ENCODE peak calls at places on chromosomes 1 and 21, in six cellular contexts. E, D, V, Z, B and G are unnamed samples.

GRCh38 chr1:29895201-29895600 is 658.9 kb downstream of the PTPRU start:
- DNase-seq in B (no peak), Z (no peak), E (no peak), D (no peak), V (no peak), G (no peak)

GRCh38 chr1:246679211-246680177 is 44.7 kb upstream of the SCCPDH start:
- DNase-seq in B (no peak), V (no peak), Z (no peak), E (no peak), D (no peak), G (no peak)

GRCh38 chr1:200558866-200559459 is 61.6 kb downstream of the KIF14 start:
- DNase-seq in V (no peak), E (no peak), B (peak; percentile 29), D (peak; percentile 57), Z (peak; percentile 51), G (peak; percentile 44)

GRCh38 chr1:77230051-77230450 is 10.8 kb upstream of the PIGK start:
- DNase-seq in E (no peak), V (no peak), D (no peak), B (no peak), Z (no peak), G (no peak)

GRCh38 chr1:161827786-161828185 is 61.7 kb downstream of the ATF6 start:
- DNase-seq in Z (no peak), E (no peak), D (no peak), V (no peak), B (no peak), G (no peak)

GRCh38 chr21:25956993-25957714 is 213.4 kb downstream of the APP start:
- DNase-seq in E (no peak), B (no peak), Z (no peak), V (no peak), D (no peak), G (no peak)

GRCh38 chr1:60274422-60275419 is 201.2 kb upstream of the C1orf87 start:
- DNase-seq in D (no peak), Z (no peak), V (no peak), B (no peak), E (no peak), G (no peak)

GRCh38 chr1:84301759-84302380 is 362 bp downstream of the SAMD13 start:
- DNase-seq in Z (no peak), E (no peak), V (no peak), D (no peak), B (no peak), G (no peak)

GRCh38 chr1:29703596-29703995 is 467.3 kb downstream of the PTPRU start:
- DNase-seq in V (peak; percentile 61), B (no peak), Z (no peak), E (no peak), D (peak; percentile 36), G (no peak)

GRCh38 chr1:204408074-204408507 is 3.5 kb downstream of the PPP1R15B start:
- DNase-seq in E (no peak), V (peak; percentile 41), Z (no peak), B (no peak), D (peak; percentile 78), G (no peak)

GRCh38 chr1:117605164-117605810 is 561 bp upstream of the TENT5C start:
- DNase-seq in V (no peak), E (no peak), B (peak; percentile 5), D (peak; percentile 52), Z (no peak), G (peak; percentile 16)

GRCh38 chr1:81682490-81682889 is 118.2 kb upstream of the ADGRL2 start:
- DNase-seq in E (no peak), D (no peak), Z (no peak), B (no peak), V (no peak), G (peak; percentile 57)

GRCh38 chr1:197976368-197976767 is 59.2 kb downstream of the LHX9 start:
- DNase-seq in Z (no peak), V (no peak), B (no peak), D (no peak), E (no peak), G (no peak)

GRCh38 chr1:209583408-209583807 is at the start of gene CAMK1G:
- DNase-seq in B (no peak), Z (no peak), D (no peak), E (no peak), V (peak; percentile 62), G (peak; percentile 63)

GRCh38 chr1:65866439-65866838 is 73.7 kb downstream of the PDE4B start:
- DNase-seq in D (no peak), Z (no peak), B (no peak), E (no peak), V (no peak), G (no peak)

GRCh38 chr1:77350012-77350411 is 68.2 kb downstream of the AK5 start:
- DNase-seq in Z (no peak), D (peak; percentile 66), B (no peak), E (no peak), V (no peak), G (no peak)

GRCh38 chr1:84298336-84298687 is 3.2 kb upstream of the SAMD13 start:
- DNase-seq in Z (no peak), D (peak; percentile 76), E (no peak), B (no peak), V (peak; percentile 77), G (no peak)

GRCh38 chr1:55828031-55828430 is 612.9 kb upstream of the USP24 start:
- DNase-seq in B (no peak), Z (no peak), V (no peak), D (no peak), E (no peak), G (no peak)

GRCh38 chr1:11187458-11187857 is 1.7 kb upstream of the ANGPTL7 start:
- DNase-seq in D (no peak), V (no peak), Z (no peak), E (no peak), B (no peak), G (no peak)

GRCh38 chr21:24729568-24729967 is 877.7 kb downstream of the MRPL39 start:
- DNase-seq in B (no peak), E (no peak), D (no peak), V (no peak), Z (no peak), G (no peak)

GRCh38 chr1:171590022-171590421 is 32.0 kb upstream of the MYOCOS start:
- DNase-seq in D (no peak), B (no peak), V (no peak), Z (no peak), E (no peak), G (no peak)

GRCh38 chr1:56686171-56686570 is 41.1 kb downstream of the PRKAA2 start:
- DNase-seq in B (no peak), V (no peak), D (no peak), Z (no peak), E (no peak), G (no peak)

GRCh38 chr1:24827737-24828136 is 82.5 kb downstream of the CLIC4 start:
- DNase-seq in Z (no peak), D (no peak), V (no peak), E (no peak), B (no peak), G (no peak)

GRCh38 chr1:24826510-24826909 is 81.3 kb downstream of the CLIC4 start:
- DNase-seq in E (no peak), B (no peak), D (no peak), Z (no peak), V (no peak), G (no peak)

GRCh38 chr1:24825174-24825573 is 79.9 kb downstream of the CLIC4 start:
- DNase-seq in V (no peak), E (no peak), Z (no peak), B (peak; percentile 32), D (no peak), G (no peak)

GRCh38 chr1:24828183-24828886 is 83.1 kb downstream of the CLIC4 start:
- DNase-seq in B (no peak), Z (no peak), V (no peak), D (no peak), E (no peak), G (no peak)

DNA sequence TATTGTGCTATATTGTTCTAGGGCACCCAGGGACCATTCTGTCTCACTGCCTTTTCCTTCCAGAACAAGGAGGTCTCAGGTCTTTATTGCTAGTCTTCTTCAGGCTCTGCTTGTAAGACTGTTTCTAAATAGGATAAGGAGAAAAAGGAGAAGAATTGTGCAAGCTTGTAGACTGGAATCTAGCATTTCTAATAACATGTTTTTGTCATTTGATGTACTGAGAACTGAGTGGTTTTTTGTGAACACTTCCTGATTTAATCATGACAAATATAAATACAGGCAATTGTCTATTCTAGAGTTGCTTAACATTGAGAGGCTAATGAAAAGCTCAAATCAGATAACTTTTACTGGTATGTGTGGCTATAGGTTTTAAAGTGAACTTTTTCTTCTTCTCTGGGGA is 77.6 kb downstream of the CLIC4 start:
- DNase-seq in E (no peak), V (no peak), D (no peak), B (no peak), Z (no peak), G (no peak)
- H3K36me3 ChIP-seq in E (peaks cover 5% of the 10 kb centered on the region), V (no peaks in the 10 kb centered on the region), D (peaks cover 5% of the 10 kb centered on the region), B (peaks cover 26% of the 10 kb centered on the region), Z (no peaks in the 10 kb centered on the region), G (peaks cover 21% of the 10 kb centered on the region)

DNA sequence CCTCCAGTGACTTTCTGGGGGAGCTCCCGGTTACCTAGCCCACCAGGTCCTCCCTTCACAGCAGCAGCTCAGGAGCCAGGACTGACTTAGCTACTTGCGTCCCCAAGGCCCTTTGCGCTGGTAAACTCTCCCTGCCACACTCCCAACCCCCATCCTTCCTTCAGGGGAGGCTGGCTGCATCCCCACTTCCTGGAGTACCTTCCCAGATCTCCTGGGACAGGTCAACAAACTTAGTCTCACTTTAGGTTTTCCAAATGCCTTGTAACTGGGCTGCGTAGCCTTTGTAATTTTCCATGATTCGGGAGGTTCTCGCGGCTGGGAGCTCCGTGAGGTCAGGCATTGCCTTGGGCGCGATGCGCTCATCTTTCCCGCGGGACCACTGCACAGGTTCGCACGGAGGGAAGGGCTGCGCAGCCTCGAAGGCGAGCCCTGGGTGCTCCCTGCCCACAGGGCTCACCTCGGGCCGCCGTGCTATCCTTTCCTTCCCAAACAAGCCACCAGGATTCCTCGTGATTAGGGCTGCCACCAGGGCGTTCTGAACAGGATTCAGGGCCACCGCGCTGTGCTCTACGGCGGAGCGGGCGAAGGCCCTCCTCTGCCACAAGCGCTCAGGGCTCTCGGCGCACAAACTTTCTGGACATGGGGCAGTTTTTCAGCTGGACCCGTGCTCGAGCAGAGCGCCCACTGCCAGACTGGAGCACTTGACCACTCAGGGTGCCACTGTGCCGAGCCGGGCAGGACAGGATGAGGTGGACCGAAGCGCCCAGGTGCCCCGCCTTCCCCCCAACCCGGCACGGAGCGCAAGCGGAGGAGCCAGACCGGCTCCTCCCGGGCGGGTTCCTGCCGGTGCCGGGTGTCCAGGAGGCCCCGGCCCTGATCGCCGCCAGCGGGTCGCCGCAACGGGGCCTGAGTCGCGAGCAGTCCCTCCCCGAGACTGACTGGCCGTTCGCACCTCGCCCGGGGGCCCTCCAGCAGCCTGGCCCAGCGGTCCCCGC is 1.1 kb downstream of the TMPRSS2 start:
- DNase-seq in Z (no peak), V (peak; percentile 77), D (no peak), B (no peak), E (no peak), G (no peak)
- TF ChIP-seq ZNF274 in Z (no peak), V (no peak), D (no peak), B (no peak), E (no peak), G (no peak)

DNA sequence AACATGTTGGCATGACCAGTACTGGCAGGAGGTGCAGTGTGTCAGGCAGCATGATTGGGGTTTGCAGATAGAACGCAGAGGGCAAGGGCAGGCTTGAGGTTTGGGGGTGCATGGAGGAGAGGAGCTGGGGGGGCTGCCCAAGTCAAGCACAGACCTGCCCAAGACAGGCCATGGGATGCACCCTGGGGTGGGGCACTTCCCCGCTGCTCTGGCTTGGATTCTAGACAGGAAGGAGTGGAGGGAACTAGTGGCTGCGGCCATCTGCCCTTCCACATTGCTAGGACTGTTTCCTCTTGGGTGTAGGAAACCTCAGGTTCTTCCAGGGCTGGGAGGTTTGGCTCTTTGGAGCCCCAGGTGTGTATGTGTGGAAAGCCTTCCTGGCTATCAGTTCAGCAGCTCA is 3.0 kb downstream of the PDXK start:
- DNase-seq in E (no peak), B (no peak), V (no peak), D (no peak), Z (no peak), G (no peak)
- H3K4me1 ChIP-seq in E (peaks cover 58% of the 10 kb centered on the region), B (peaks cover 37% of the 10 kb centered on the region), V (peaks cover 16% of the 10 kb centered on the region), D (peaks cover 62% of the 10 kb centered on the region), Z (peaks cover 71% of the 10 kb centered on the region), G (peaks cover 25% of the 10 kb centered on the region)

GRCh38 chr1:52424238-52424637 is 19.8 kb downstream of the PRPF38A start:
- DNase-seq in B (no peak), E (no peak), D (peak; percentile 32), Z (no peak), V (no peak), G (no peak)
- H3K36me3 ChIP-seq in B (peaks cover 45% of the 10 kb centered on the region), E (peaks cover 7% of the 10 kb centered on the region), D (peaks cover 50% of the 10 kb centered on the region), Z (peaks cover 4% of the 10 kb centered on the region), V (peaks cover 5% of the 10 kb centered on the region), G (peaks cover 62% of the 10 kb centered on the region)